ENCODE peak calls at places on chromosomes 16 and 17, in ten cellular contexts. B is sigmoid colon, R is IMR-90, T is upper lobe of left lung, O is left ventricle myocardium inferior, D is right lobe of liver, F is GM12878, Q is cardiac muscle cell, M is fibroblast of lung, X is endodermal cell. W is an unnamed sample.
A peak's percentile ranks its signal among the peaks of the same experiment; 100 is the strongest.

GRCh38 chr17:59004338-59005111 is 102.2 kb downstream of the TRIM37 start:
- DNase-seq in B (no peak), R (peak; percentile 53), T (peak; percentile 64), O (peak; percentile 21), D (no peak), F (peak; percentile 48), Q (peak; percentile 73), M (peak; percentile 33), X (peak; percentile 92), W (peak; percentile 82)

GRCh38 chr17:45019177-45019711 is 32.2 kb downstream of the DCAKD start:
- DNase-seq in B (peak; percentile 73), R (peak; percentile 34), T (peak; percentile 29), O (peak; percentile 60), D (no peak), F (no peak), Q (peak; percentile 84), M (peak; percentile 39), X (peak; percentile 74), W (peak; percentile 72)

GRCh38 chr16:31107465-31107867 is 720 bp upstream of the BCKDK start:
- DNase-seq in B (no peak), R (no peak), T (no peak), O (no peak), D (no peak), F (peak; percentile 54), Q (no peak), M (no peak), X (no peak), W (no peak)

GRCh38 chr16:72894291-72895151 is 153.4 kb downstream of the ZFHX3 start:
- DNase-seq in B (peak; percentile 52), R (peak; percentile 51), T (no peak), O (no peak), D (no peak), F (no peak), Q (no peak), M (peak; percentile 60), X (no peak), W (no peak)

GRCh38 chr17:43734376-43734775 is 24.2 kb downstream of the SOST start:
- DNase-seq in B (no peak), R (peak; percentile 69), T (no peak), O (no peak), D (no peak), F (no peak), Q (no peak), M (peak; percentile 96), X (no peak), W (no peak)

GRCh38 chr16:66717776-66718175 is 21.2 kb upstream of the CMTM4 start:
- DNase-seq in B (no peak), R (no peak), T (no peak), O (no peak), D (no peak), F (no peak), Q (no peak), M (no peak), X (no peak), W (no peak)

GRCh38 chr16:74936902-74937560 is 47.9 kb downstream of the WDR59 start:
- DNase-seq in B (no peak), R (peak; percentile 95), T (peak; percentile 24), O (no peak), D (no peak), F (peak; percentile 50), Q (no peak), M (peak; percentile 70), X (no peak), W (no peak)

GRCh38 chr16:69089091-69089912 is 16.2 kb upstream of the HAS3 start:
- DNase-seq in B (no peak), R (peak; percentile 53), T (peak; percentile 69), O (no peak), D (peak; percentile 74), F (peak; percentile 21), Q (no peak), M (peak; percentile 53), X (peak; percentile 81), W (no peak)

GRCh38 chr17:34255381-34255732 is 272 bp downstream of the CCL2 start:
- DNase-seq in B (no peak), R (no peak), T (no peak), O (no peak), D (no peak), F (no peak), Q (no peak), M (peak; percentile 68), X (no peak), W (no peak)

GRCh38 chr17:35314415-35315216 is 58.8 kb downstream of the SLFN11 start:
- DNase-seq in B (no peak), R (no peak), T (no peak), O (no peak), D (no peak), F (no peak), Q (no peak), M (no peak), X (peak; percentile 66), W (no peak)

GRCh38 chr17:4641297-4642195 is at the start of gene ALOX15:
- DNase-seq in B (no peak), R (no peak), T (no peak), O (no peak), D (no peak), F (no peak), Q (no peak), M (no peak), X (peak; percentile 80), W (no peak)

GRCh38 chr16:76780556-76780955 is 410.4 kb upstream of the MON1B start:
- DNase-seq in B (no peak), R (no peak), T (no peak), O (no peak), D (no peak), F (no peak), Q (no peak), M (no peak), X (no peak), W (no peak)

GRCh38 chr16:12050361-12050760 is 73.8 kb downstream of the SNX29 start:
- DNase-seq in B (peak; percentile 6), R (no peak), T (no peak), O (no peak), D (no peak), F (no peak), Q (no peak), M (no peak), X (no peak), W (no peak)

GRCh38 chr16:88766975-88767374 is 18.0 kb downstream of the PIEZO1 start:
- DNase-seq in B (no peak), R (no peak), T (no peak), O (no peak), D (no peak), F (no peak), Q (no peak), M (no peak), X (no peak), W (no peak)

GRCh38 chr16:88770459-88771293 is 14.3 kb downstream of the PIEZO1 start:
- DNase-seq in B (peak; percentile 94), R (peak; percentile 87), T (peak; percentile 89), O (peak; percentile 61), D (peak; percentile 55), F (no peak), Q (peak; percentile 93), M (peak; percentile 88), X (peak; percentile 97), W (peak; percentile 85)

GRCh38 chr16:88767546-88767945 is 17.5 kb downstream of the PIEZO1 start:
- DNase-seq in B (no peak), R (no peak), T (no peak), O (no peak), D (no peak), F (no peak), Q (no peak), M (no peak), X (no peak), W (no peak)

GRCh38 chr16:88769617-88770458 is 15.2 kb downstream of the PIEZO1 start:
- DNase-seq in B (no peak), R (no peak), T (peak; percentile 82), O (no peak), D (peak; percentile 53), F (no peak), Q (peak; percentile 84), M (no peak), X (peak; percentile 97), W (peak; percentile 72)

GRCh38 chr16:88768041-88768876 is 16.8 kb downstream of the PIEZO1 start:
- DNase-seq in B (peak; percentile 96), R (peak; percentile 57), T (peak; percentile 91), O (no peak), D (peak; percentile 55), F (no peak), Q (peak; percentile 90), M (peak; percentile 71), X (no peak), W (no peak)
- H3K4me1 ChIP-seq in B (peaks cover 93% of the 10 kb centered on the region), R (peaks cover 59% of the 10 kb centered on the region), T (peaks cover 92% of the 10 kb centered on the region), O (peaks cover 67% of the 10 kb centered on the region), D (peaks cover 18% of the 10 kb centered on the region), F (peaks cover 28% of the 10 kb centered on the region), Q (peaks cover 74% of the 10 kb centered on the region), M (peaks cover 45% of the 10 kb centered on the region), X (peaks cover 30% of the 10 kb centered on the region), W (peaks cover 53% of the 10 kb centered on the region)

GRCh38 chr16:86835981-86836380 is 257.6 kb downstream of the FOXL1 start:
- DNase-seq in B (no peak), R (no peak), T (no peak), O (no peak), D (no peak), F (no peak), Q (no peak), M (no peak), X (no peak), W (no peak)

GRCh38 chr16:86833136-86833535 is 254.8 kb downstream of the FOXL1 start:
- DNase-seq in B (peak; percentile 29), R (peak; percentile 15), T (no peak), O (no peak), D (no peak), F (no peak), Q (no peak), M (peak; percentile 30), X (no peak), W (no peak)

GRCh38 chr16:86831366-86831765 is 253.0 kb downstream of the FOXL1 start:
- DNase-seq in B (peak; percentile 15), R (no peak), T (no peak), O (no peak), D (no peak), F (no peak), Q (no peak), M (no peak), X (no peak), W (no peak)

GRCh38 chr16:86834451-86835035 is 256.2 kb downstream of the FOXL1 start:
- DNase-seq in B (peak; percentile 53), R (peak; percentile 88), T (no peak), O (no peak), D (no peak), F (no peak), Q (peak; percentile 61), M (peak; percentile 81), X (peak; percentile 89), W (no peak)

GRCh38 chr16:86836503-86837125 is 258.3 kb downstream of the FOXL1 start:
- DNase-seq in B (no peak), R (peak; percentile 93), T (no peak), O (no peak), D (no peak), F (no peak), Q (no peak), M (peak; percentile 94), X (no peak), W (no peak)
- TF ChIP-seq CTCF in B (no peak), R (peak; percentile 12), T (no peak), O (no peak), D (no peak), F (no peak), Q (no peak), M (peak; percentile 6), X (no peak), W (no peak)

GRCh38 chr16:3388325-3388724 is 12.5 kb downstream of the ZSCAN32 start:
- DNase-seq in B (no peak), R (no peak), T (no peak), O (no peak), D (no peak), F (no peak), Q (no peak), M (no peak), X (no peak), W (no peak)
- H3K9me3 ChIP-seq in B (peaks cover 34% of the 10 kb centered on the region), R (peaks cover 63% of the 10 kb centered on the region), T (peaks cover 50% of the 10 kb centered on the region), O (peaks cover 71% of the 10 kb centered on the region), D (no peaks in the 10 kb centered on the region), F (peaks cover 36% of the 10 kb centered on the region), Q (no peaks in the 10 kb centered on the region), M (peaks cover 8% of the 10 kb centered on the region), X (peaks cover 45% of the 10 kb centered on the region), W (peaks cover 86% of the 10 kb centered on the region)

GRCh38 chr16:53899471-53899870 is 195.5 kb downstream of the FTO start:
- DNase-seq in B (no peak), R (no peak), T (no peak), O (no peak), D (no peak), F (no peak), Q (no peak), M (peak; percentile 49), X (no peak), W (no peak)
- H3K4me1 ChIP-seq in B (no peaks in the 10 kb centered on the region), R (no peaks in the 10 kb centered on the region), T (peaks cover 7% of the 10 kb centered on the region), O (peaks cover 40% of the 10 kb centered on the region), D (peaks cover 8% of the 10 kb centered on the region), F (no peaks in the 10 kb centered on the region), Q (peaks cover 45% of the 10 kb centered on the region), M (no peaks in the 10 kb centered on the region), X (no peaks in the 10 kb centered on the region), W (peaks cover 3% of the 10 kb centered on the region)